ENCODE peak calls at places on chromosome 1, in ten cellular contexts. R is GM23338, U is vagina, X is stomach, F is transverse colon, W is HL-60, B is HCT116, L is breast epithelium, V is GM12892, C is suprapubic skin. Q is an unnamed sample.

GRCh38 chr1:3902546-3902945 is 2.5 kb upstream of the C1orf174 start:
- DNase-seq in R (no peak), U (no peak), X (no peak), F (no peak), W (no peak), B (no peak), L (no peak), V (no peak), C (peak), Q (no peak)

GRCh38 chr1:33339413-33339812 is 18.5 kb upstream of the A3GALT2 start:
- DNase-seq in R (no peak), U (no peak), X (no peak), F (no peak), W (no peak), B (no peak), L (no peak), V (no peak), C (no peak), Q (peak)

GRCh38 chr1:200779326-200779725 is 40.6 kb downstream of the CAMSAP2 start:
- DNase-seq in R (no peak), U (no peak), X (no peak), F (no peak), W (no peak), B (no peak), L (no peak), V (no peak), C (no peak), Q (no peak)

GRCh38 chr1:198150369-198150768 is 6.4 kb upstream of the NEK7 start:
- DNase-seq in R (no peak), U (no peak), X (no peak), F (no peak), W (no peak), B (no peak), L (no peak), V (no peak), C (no peak), Q (no peak)

GRCh38 chr1:154524881-154525280 is 22.7 kb upstream of the SHE start:
- DNase-seq in R (no peak), U (no peak), X (no peak), F (no peak), W (no peak), B (no peak), L (no peak), V (no peak), C (no peak), Q (no peak)

GRCh38 chr1:39695011-39695410 is 3.8 kb upstream of the HPCAL4 start:
- DNase-seq in R (peak), U (no peak), X (no peak), F (no peak), W (no peak), B (no peak), L (no peak), V (no peak), C (no peak), Q (no peak)

GRCh38 chr1:101144868-101145808 is 91.7 kb upstream of the S1PR1 start:
- DNase-seq in R (no peak), U (no peak), X (no peak), F (no peak), W (no peak), B (no peak), L (no peak), V (no peak), C (no peak), Q (no peak)

GRCh38 chr1:25794325-25794724 is 5.7 kb upstream of the SELENON start:
- DNase-seq in R (no peak), U (no peak), X (no peak), F (no peak), W (no peak), B (no peak), L (no peak), V (no peak), C (no peak), Q (no peak)

GRCh38 chr1:29171089-29171488 is 10.6 kb downstream of the SRSF4 start:
- DNase-seq in R (no peak), U (no peak), X (no peak), F (no peak), W (no peak), B (no peak), L (no peak), V (no peak), C (no peak), Q (no peak)

GRCh38 chr1:45037456-45037855 is 25.4 kb downstream of the UROD start:
- DNase-seq in R (no peak), U (no peak), X (no peak), F (no peak), W (no peak), B (no peak), L (no peak), V (no peak), C (no peak), Q (no peak)

GRCh38 chr1:64493864-64494263 is 23.9 kb downstream of the CACHD1 start:
- DNase-seq in R (peak), U (no peak), X (no peak), F (no peak), W (no peak), B (no peak), L (no peak), V (no peak), C (no peak), Q (no peak)

GRCh38 chr1:21950734-21951575 is 13.8 kb upstream of the HSPG2 start:
- DNase-seq in R (no peak), U (no peak), X (no peak), F (no peak), W (no peak), B (no peak), L (no peak), V (no peak), C (no peak), Q (no peak)

GRCh38 chr1:4267381-4268261 is 367.5 kb upstream of the C1orf174 start:
- DNase-seq in R (no peak), U (no peak), X (no peak), F (no peak), W (no peak), B (no peak), L (no peak), V (no peak), C (no peak), Q (no peak)

GRCh38 chr1:117883620-117884019 is 45.8 kb downstream of the GDAP2 start:
- DNase-seq in R (no peak), U (no peak), X (no peak), F (no peak), W (no peak), B (no peak), L (no peak), V (no peak), C (no peak), Q (no peak)

GRCh38 chr1:78840447-78841251 is 165.9 kb downstream of the ADGRL4 start:
- DNase-seq in R (peak), U (no peak), X (no peak), F (no peak), W (no peak), B (no peak), L (no peak), V (no peak), C (no peak), Q (no peak)

GRCh38 chr1:209609403-209610377 is 26.2 kb downstream of the CAMK1G start:
- DNase-seq in R (no peak), U (no peak), X (no peak), F (no peak), W (no peak), B (no peak), L (no peak), V (no peak), C (peak), Q (no peak)

GRCh38 chr1:52072291-52072690 is 16.2 kb downstream of the BTF3L4 start:
- DNase-seq in R (no peak), U (no peak), X (no peak), F (no peak), W (no peak), B (no peak), L (no peak), V (no peak), C (no peak), Q (no peak)

GRCh38 chr1:89396902-89397301 is 33.0 kb downstream of the GBP6 start:
- DNase-seq in R (no peak), U (no peak), X (no peak), F (no peak), W (no peak), B (no peak), L (no peak), V (no peak), C (no peak), Q (no peak)

GRCh38 chr1:201989354-201990128 is 7.1 kb downstream of the RNPEP start:
- DNase-seq in R (no peak), U (no peak), X (no peak), F (no peak), W (no peak), B (no peak), L (no peak), V (no peak), C (no peak), Q (peak)

GRCh38 chr1:50497007-50497406 is 73.8 kb upstream of the DMRTA2 start:
- DNase-seq in R (no peak), U (no peak), X (no peak), F (no peak), W (no peak), B (no peak), L (no peak), V (no peak), C (no peak), Q (no peak)

GRCh38 chr1:228486596-228487335 is 416 bp upstream of the RNF187 start:
- DNase-seq in R (peak), U (no peak), X (peak), F (peak), W (peak), B (peak), L (peak), V (peak), C (peak), Q (peak)

GRCh38 chr1:39615086-39615662 is 24.3 kb downstream of the HEYL start:
- DNase-seq in R (peak), U (no peak), X (no peak), F (no peak), W (no peak), B (no peak), L (no peak), V (no peak), C (no peak), Q (no peak)

GRCh38 chr1:12052008-12052573 is 11.0 kb upstream of the TNFRSF8 start:
- DNase-seq in R (no peak), U (no peak), X (no peak), F (peak), W (no peak), B (peak), L (no peak), V (peak), C (no peak), Q (peak)

GRCh38 chr1:32736812-32737791 is 34.5 kb upstream of the SYNC start:
- DNase-seq in R (peak), U (peak), X (peak), F (peak), W (no peak), B (no peak), L (no peak), V (no peak), C (no peak), Q (no peak)

GRCh38 chr1:228079601-228080263 is 2.8 kb upstream of the ARF1 start:
- DNase-seq in R (no peak), U (no peak), X (peak), F (peak), W (no peak), B (no peak), L (peak), V (no peak), C (peak), Q (peak)

GRCh38 chr1:236280438-236281285 is 1.1 kb downstream of the ERO1B start:
- DNase-seq in R (peak), U (no peak), X (no peak), F (peak), W (no peak), B (no peak), L (no peak), V (no peak), C (no peak), Q (peak)

GRCh38 chr1:26404641-26405040 is 6.0 kb upstream of the LIN28A start:
- DNase-seq in R (no peak), U (no peak), X (no peak), F (no peak), W (no peak), B (no peak), L (no peak), V (no peak), C (no peak), Q (no peak)

GRCh38 chr1:171919891-171920887 is 78.9 kb downstream of the DNM3 start:
- DNase-seq in R (no peak), U (no peak), X (no peak), F (no peak), W (no peak), B (no peak), L (no peak), V (no peak), C (no peak), Q (no peak)

GRCh38 chr1:153389394-153389793 is 1.5 kb downstream of the S100A8 start:
- DNase-seq in R (no peak), U (no peak), X (no peak), F (no peak), W (no peak), B (no peak), L (no peak), V (no peak), C (no peak), Q (no peak)

GRCh38 chr1:220044683-220045355 is 1.5 kb downstream of the EPRS1 start:
- DNase-seq in R (no peak), U (no peak), X (no peak), F (no peak), W (no peak), B (no peak), L (no peak), V (no peak), C (no peak), Q (no peak)

GRCh38 chr1:11285883-11286734 is 13.1 kb downstream of the UBIAD1 start:
- DNase-seq in R (no peak), U (no peak), X (no peak), F (no peak), W (no peak), B (no peak), L (no peak), V (no peak), C (no peak), Q (no peak)

GRCh38 chr1:17422461-17422860 is 17.0 kb downstream of the RCC2 start:
- DNase-seq in R (no peak), U (no peak), X (no peak), F (no peak), W (no peak), B (no peak), L (no peak), V (no peak), C (no peak), Q (no peak)

GRCh38 chr1:17429183-17429582 is 10.3 kb downstream of the RCC2 start:
- DNase-seq in R (no peak), U (no peak), X (no peak), F (no peak), W (no peak), B (no peak), L (no peak), V (no peak), C (no peak), Q (no peak)

GRCh38 chr1:17423781-17424245 is 15.7 kb downstream of the RCC2 start:
- DNase-seq in R (no peak), U (no peak), X (no peak), F (no peak), W (no peak), B (no peak), L (no peak), V (no peak), C (no peak), Q (peak)

GRCh38 chr1:17427696-17428660 is 11.5 kb downstream of the RCC2 start:
- DNase-seq in R (no peak), U (no peak), X (peak), F (peak), W (no peak), B (no peak), L (no peak), V (no peak), C (no peak), Q (no peak)

DNA sequence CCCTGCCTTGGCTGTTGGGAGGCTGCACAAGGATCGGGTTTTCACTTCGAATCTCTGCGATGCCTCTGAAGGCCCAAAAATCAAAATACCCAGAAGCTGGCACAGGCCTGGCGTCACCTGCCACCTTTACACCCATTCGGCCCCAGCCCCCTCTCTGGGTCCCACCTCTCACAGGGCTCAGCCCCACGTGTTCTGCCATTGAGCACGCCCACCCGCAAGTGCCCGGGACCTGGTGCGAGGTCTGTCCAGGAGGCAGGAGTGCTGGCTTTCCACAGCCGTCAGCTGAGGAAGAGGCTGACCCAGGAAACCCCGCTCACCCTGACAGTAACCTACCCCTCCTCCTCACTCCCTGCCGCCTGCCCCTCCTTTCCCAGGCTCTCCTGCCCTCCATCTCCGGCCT is 13.7 kb downstream of the RCC2 start:
- DNase-seq in R (no peak), U (no peak), X (no peak), F (no peak), W (no peak), B (no peak), L (no peak), V (no peak), C (no peak), Q (no peak)
- TF ChIP-seq POLR2AphosphoS5 in R (no peak), U (no peak), X (no peak), F (no peak), W (peak), B (no peak), L (no peak), V (no peak), C (no peak), Q (no peak)

DNA sequence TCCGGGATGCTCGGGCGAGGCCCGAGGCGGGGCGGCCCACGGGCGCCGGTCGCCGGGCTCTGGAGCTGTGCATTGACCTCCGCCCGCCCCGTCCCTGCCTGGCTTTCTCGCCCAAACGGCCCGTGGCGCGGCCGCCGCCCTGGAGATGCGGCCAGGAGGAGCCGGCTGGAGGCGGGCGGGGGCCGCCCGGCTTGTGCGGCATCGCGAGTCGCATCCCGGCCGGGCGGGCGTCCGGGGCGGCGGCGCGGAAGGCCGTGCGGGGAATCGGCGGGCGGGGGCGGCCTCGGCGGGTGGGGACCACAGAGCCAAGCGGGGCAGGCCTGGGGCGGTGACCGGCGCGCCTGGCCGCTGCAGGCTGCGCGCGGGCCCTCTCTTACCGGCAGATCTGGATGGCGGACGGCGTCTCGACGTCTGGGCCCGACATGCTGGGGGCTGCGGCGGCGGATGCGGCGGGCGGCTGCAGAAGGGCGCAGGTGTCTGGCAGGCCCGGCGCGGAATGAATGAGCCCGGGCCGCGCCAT is 627 bp downstream of the ACOT7 start:
- DNase-seq in R (peak), U (no peak), X (no peak), F (no peak), W (no peak), B (no peak), L (no peak), V (no peak), C (no peak), Q (no peak)
- TF ChIP-seq POLR2AphosphoS5 in R (peak), U (no peak), X (no peak), F (peak), W (no peak), B (no peak), L (no peak), V (no peak), C (no peak), Q (no peak)

GRCh38 chr1:108767708-108768107 is 21.2 kb downstream of the STXBP3 start:
- DNase-seq in R (no peak), U (no peak), X (no peak), F (no peak), W (no peak), B (no peak), L (no peak), V (no peak), C (no peak), Q (no peak)
- TF ChIP-seq POLR2AphosphoS5 in R (no peak), U (no peak), X (no peak), F (no peak), W (no peak), B (no peak), L (no peak), V (no peak), C (no peak), Q (no peak)

GRCh38 chr1:203291201-203292096 is 13.9 kb upstream of the BTG2 start:
- DNase-seq in R (no peak), U (no peak), X (peak), F (peak), W (no peak), B (no peak), L (no peak), V (no peak), C (no peak), Q (peak)
- TF ChIP-seq POLR2AphosphoS5 in R (no peak), U (no peak), X (peak), F (peak), W (no peak), B (no peak), L (no peak), V (no peak), C (no peak), Q (peak)

GRCh38 chr1:231929311-231929710 is 302.7 kb downstream of the DISC1 start:
- DNase-seq in R (peak), U (no peak), X (no peak), F (no peak), W (no peak), B (no peak), L (no peak), V (no peak), C (no peak), Q (no peak)
- TF ChIP-seq POLR2AphosphoS5 in R (no peak), U (no peak), X (no peak), F (no peak), W (no peak), B (no peak), L (no peak), V (no peak), C (no peak), Q (no peak)

GRCh38 chr1:160739098-160739511 is at the start of gene SLAMF7:
- DNase-seq in R (no peak), U (no peak), X (no peak), F (peak), W (peak), B (no peak), L (no peak), V (no peak), C (no peak), Q (no peak)
- TF ChIP-seq POLR2AphosphoS5 in R (no peak), U (no peak), X (no peak), F (no peak), W (no peak), B (no peak), L (no peak), V (peak), C (no peak), Q (no peak)

GRCh38 chr1:225415967-225416745 is 11.7 kb downstream of the LBR start:
- DNase-seq in R (no peak), U (no peak), X (no peak), F (no peak), W (no peak), B (no peak), L (no peak), V (no peak), C (no peak), Q (no peak)
- TF ChIP-seq POLR2AphosphoS5 in R (no peak), U (no peak), X (no peak), F (no peak), W (no peak), B (no peak), L (no peak), V (no peak), C (no peak), Q (no peak)

DNA sequence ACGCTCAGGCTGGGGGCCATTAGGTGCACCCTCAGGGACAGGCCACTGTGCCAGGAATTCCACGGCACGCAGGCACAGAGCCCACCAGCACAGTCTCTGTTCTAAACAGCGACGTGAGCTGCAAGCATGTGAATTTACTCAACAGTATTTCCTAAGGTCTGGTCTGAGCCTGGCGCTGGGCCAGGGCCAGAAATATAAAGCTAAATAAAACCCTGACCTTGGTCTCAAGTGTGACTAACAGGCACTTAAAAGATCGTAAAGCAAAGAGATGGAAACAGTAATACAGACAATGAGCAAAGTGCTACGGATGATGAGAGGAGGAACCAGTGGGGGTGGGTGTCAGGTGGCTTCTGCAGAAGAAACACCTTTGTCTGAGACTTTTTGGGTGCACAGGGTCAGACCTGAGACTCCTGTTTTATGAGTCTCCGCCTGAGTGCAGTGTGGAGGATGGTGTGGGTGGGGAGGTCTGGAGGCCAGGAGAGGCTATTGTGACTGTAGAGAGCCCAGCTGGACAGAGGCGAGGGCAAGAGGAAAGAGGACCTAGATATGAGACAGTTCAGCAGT is 53.4 kb upstream of the EDN2 start:
- DNase-seq in R (no peak), U (no peak), X (peak), F (peak), W (no peak), B (no peak), L (peak), V (no peak), C (peak), Q (peak)
- TF ChIP-seq POLR2AphosphoS5 in R (no peak), U (peak), X (no peak), F (no peak), W (no peak), B (no peak), L (no peak), V (no peak), C (no peak), Q (peak)

DNA sequence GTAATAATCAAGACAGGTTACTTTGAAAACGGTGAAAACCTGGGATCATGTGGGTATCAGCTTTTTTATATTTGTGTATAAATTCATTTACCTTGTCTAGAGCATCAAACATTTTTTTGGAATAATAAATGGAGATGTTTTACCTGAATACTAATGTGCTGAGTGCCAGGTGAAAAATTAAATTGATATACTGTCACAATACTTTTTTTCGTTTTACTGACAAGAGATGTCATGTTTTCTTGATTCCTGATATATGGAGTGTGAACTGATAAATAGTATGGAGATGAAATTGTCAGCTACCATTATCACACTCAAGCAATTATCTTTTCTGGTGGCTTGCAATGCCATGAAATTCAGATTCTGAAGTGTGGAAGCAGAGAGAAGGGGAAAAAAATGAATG is 47.2 kb upstream of the ZRANB2 start:
- DNase-seq in R (no peak), U (no peak), X (no peak), F (no peak), W (no peak), B (no peak), L (no peak), V (no peak), C (no peak), Q (no peak)
- TF ChIP-seq POLR2AphosphoS5 in R (no peak), U (no peak), X (no peak), F (no peak), W (no peak), B (no peak), L (no peak), V (no peak), C (no peak), Q (no peak)

Q was measured in sigmoid colon.